ENCODE peak calls at places on chromosomes 12 and 14, in ten cellular contexts. P is left ventricle myocardium inferior; Q is CD4-positive, CD25-positive, alpha-beta regulatory T cell; W is NT2/D1; I is ovary; B is naive thymus-derived CD4-positive, alpha-beta T cell; V is SJSA1; S is uterus; N is lower lobe of right lung; G is WERI-Rb-1. T is an unnamed sample. For H3K36me3, the result is how much of the 10 kb centered on the place peaks cover.

GRCh38 chr12:47942327-47943230 is 20.8 kb upstream of the TMEM106C start:
- DNase-seq in P (no peak), Q (peak), W (peak), I (peak), B (no peak), V (no peak), S (no peak), N (no peak), G (peak), T (peak)

GRCh38 chr14:28756896-28757570 is 9.6 kb upstream of the FOXG1 start:
- DNase-seq in P (no peak), Q (no peak), W (no peak), I (no peak), B (no peak), V (no peak), S (no peak), N (no peak), G (peak), T (peak)

GRCh38 chr14:102490456-102490855 is 19.1 kb downstream of the ANKRD9 start:
- DNase-seq in P (no peak), Q (no peak), W (no peak), I (no peak), B (no peak), V (no peak), S (no peak), N (no peak), G (no peak), T (peak)

GRCh38 chr12:74415633-74416032 is 122.0 kb upstream of the ATXN7L3B start:
- DNase-seq in P (no peak), Q (no peak), W (peak), I (no peak), B (no peak), V (no peak), S (no peak), N (no peak), G (no peak), T (no peak)

GRCh38 chr12:102735104-102735503 is 181.9 kb downstream of the PAH start:
- DNase-seq in P (no peak), Q (no peak), W (no peak), I (no peak), B (no peak), V (no peak), S (no peak), N (no peak), G (no peak), T (no peak)

GRCh38 chr14:21991130-21991529 is 317.5 kb upstream of the OR4E1 start:
- DNase-seq in P (no peak), Q (no peak), W (no peak), I (no peak), B (no peak), V (no peak), S (no peak), N (no peak), G (no peak), T (no peak)

GRCh38 chr12:43255642-43256041 is 296.4 kb downstream of the ADAMTS20 start:
- DNase-seq in P (no peak), Q (no peak), W (no peak), I (no peak), B (no peak), V (no peak), S (no peak), N (no peak), G (no peak), T (no peak)

GRCh38 chr12:59834659-59835474 is 239.0 kb downstream of the SLC16A7 start:
- DNase-seq in P (no peak), Q (no peak), W (peak), I (no peak), B (no peak), V (no peak), S (no peak), N (no peak), G (no peak), T (peak)

GRCh38 chr12:15404485-15404884 is 82.2 kb downstream of the PTPRO start:
- DNase-seq in P (no peak), Q (no peak), W (no peak), I (no peak), B (no peak), V (no peak), S (no peak), N (no peak), G (no peak), T (no peak)

GRCh38 chr12:46389130-46389616 is 16.6 kb upstream of the SLC38A2 start:
- DNase-seq in P (no peak), Q (no peak), W (no peak), I (no peak), B (no peak), V (no peak), S (no peak), N (no peak), G (no peak), T (no peak)

GRCh38 chr12:14892726-14893442 is 7.2 kb upstream of the MGP start:
- DNase-seq in P (no peak), Q (no peak), W (no peak), I (peak), B (no peak), V (no peak), S (peak), N (no peak), G (peak), T (no peak)

GRCh38 chr12:93766802-93767523 is 89.8 kb downstream of the CRADD start:
- DNase-seq in P (no peak), Q (peak), W (no peak), I (no peak), B (no peak), V (no peak), S (peak), N (no peak), G (no peak), T (peak)

GRCh38 chr14:105854600-105855245 is 328.3 kb downstream of the TMEM121 start:
- DNase-seq in P (peak), Q (no peak), W (no peak), I (no peak), B (no peak), V (peak), S (no peak), N (peak), G (no peak), T (peak)

GRCh38 chr12:26196424-26196722 is 1.0 kb downstream of the SSPN start:
- DNase-seq in P (no peak), Q (no peak), W (no peak), I (no peak), B (no peak), V (no peak), S (no peak), N (no peak), G (no peak), T (no peak)

GRCh38 chr14:91373591-91374245 is 43.9 kb downstream of the CCDC88C start:
- DNase-seq in P (no peak), Q (peak), W (no peak), I (no peak), B (no peak), V (no peak), S (no peak), N (no peak), G (no peak), T (no peak)

GRCh38 chr14:68011629-68012028 is 192.1 kb downstream of the RAD51B start:
- DNase-seq in P (no peak), Q (no peak), W (no peak), I (no peak), B (no peak), V (no peak), S (no peak), N (no peak), G (no peak), T (no peak)

GRCh38 chr14:24363401-24363800 is 4.6 kb upstream of the NFATC4 start:
- DNase-seq in P (no peak), Q (no peak), W (no peak), I (no peak), B (no peak), V (no peak), S (no peak), N (no peak), G (no peak), T (no peak)

GRCh38 chr12:33589609-33590114 is 150.0 kb upstream of the SYT10 start:
- DNase-seq in P (no peak), Q (no peak), W (peak), I (no peak), B (no peak), V (no peak), S (no peak), N (no peak), G (no peak), T (no peak)

GRCh38 chr12:33588082-33588712 is 148.6 kb upstream of the SYT10 start:
- DNase-seq in P (no peak), Q (no peak), W (peak), I (no peak), B (no peak), V (peak), S (no peak), N (no peak), G (no peak), T (no peak)

GRCh38 chr12:33581613-33582122 is 142.0 kb upstream of the SYT10 start:
- DNase-seq in P (no peak), Q (no peak), W (no peak), I (no peak), B (no peak), V (no peak), S (no peak), N (no peak), G (no peak), T (no peak)

GRCh38 chr12:33588725-33589405 is 149.2 kb upstream of the SYT10 start:
- DNase-seq in P (no peak), Q (no peak), W (no peak), I (no peak), B (no peak), V (no peak), S (no peak), N (no peak), G (no peak), T (no peak)

DNA sequence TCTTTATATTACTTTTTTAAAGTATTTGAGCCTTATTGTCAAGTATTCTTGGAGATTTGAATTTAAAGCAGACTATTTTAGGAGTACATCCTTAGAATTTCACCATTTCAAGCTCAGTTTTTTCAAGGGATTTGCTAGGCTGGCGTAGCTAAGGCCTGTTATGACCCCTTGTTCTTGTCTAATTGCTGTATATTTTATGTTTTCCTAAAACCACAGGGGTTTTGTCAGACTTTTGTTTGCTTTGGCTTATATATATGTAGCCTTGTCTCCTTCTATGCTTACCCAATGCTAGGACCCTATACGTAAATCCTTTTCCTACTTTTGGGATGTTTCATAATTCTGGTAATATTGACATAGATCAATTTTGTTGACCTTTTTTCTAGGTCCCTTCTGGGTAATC is 147.0 kb upstream of the SYT10 start:
- DNase-seq in P (no peak), Q (no peak), W (no peak), I (no peak), B (no peak), V (no peak), S (no peak), N (no peak), G (no peak), T (no peak)
- H3K36me3 ChIP-seq in P (under half), Q (under half), W (under half), I (under half), B (under half), V (under half), S (under half), N (under half), G (under half), T (under half)

GRCh38 chr12:119964123-119964522 is 24.9 kb upstream of the BICDL1 start:
- DNase-seq in P (no peak), Q (no peak), W (no peak), I (no peak), B (no peak), V (no peak), S (no peak), N (no peak), G (no peak), T (no peak)
- H3K36me3 ChIP-seq in P (under half), Q (under half), W (under half), I (under half), B (under half), V (under half), S (under half), N (under half), G (under half), T (under half)

GRCh38 chr12:64494998-64495729 is 43.2 kb downstream of the TBK1 start:
- DNase-seq in P (no peak), Q (no peak), W (no peak), I (no peak), B (no peak), V (no peak), S (no peak), N (no peak), G (no peak), T (no peak)

GRCh38 chr12:64497903-64498302 is 46.0 kb downstream of the TBK1 start:
- DNase-seq in P (no peak), Q (no peak), W (no peak), I (no peak), B (no peak), V (no peak), S (no peak), N (no peak), G (no peak), T (no peak)

GRCh38 chr12:64497484-64497883 is 45.6 kb downstream of the TBK1 start:
- DNase-seq in P (no peak), Q (no peak), W (no peak), I (no peak), B (no peak), V (no peak), S (no peak), N (no peak), G (no peak), T (no peak)

GRCh38 chr12:64491718-64492117 is 39.8 kb downstream of the TBK1 start:
- DNase-seq in P (no peak), Q (no peak), W (no peak), I (no peak), B (no peak), V (no peak), S (no peak), N (no peak), G (no peak), T (no peak)

GRCh38 chr12:64496839-64497400 is 45.0 kb downstream of the TBK1 start:
- DNase-seq in P (no peak), Q (no peak), W (no peak), I (no peak), B (no peak), V (no peak), S (no peak), N (no peak), G (no peak), T (no peak)
- H3K36me3 ChIP-seq in P (half or more), Q (under half), W (half or more), I (under half), B (under half), V (half or more), S (under half), N (half or more), G (under half), T (under half)

GRCh38 chr12:52615912-52616311 is 2.4 kb downstream of the KRT73 start:
- DNase-seq in P (no peak), Q (no peak), W (no peak), I (no peak), B (no peak), V (no peak), S (no peak), N (no peak), G (no peak), T (no peak)
- H3K36me3 ChIP-seq in P (under half), Q (under half), W (under half), I (under half), B (under half), V (under half), S (under half), N (under half), G (under half), T (under half)

DNA sequence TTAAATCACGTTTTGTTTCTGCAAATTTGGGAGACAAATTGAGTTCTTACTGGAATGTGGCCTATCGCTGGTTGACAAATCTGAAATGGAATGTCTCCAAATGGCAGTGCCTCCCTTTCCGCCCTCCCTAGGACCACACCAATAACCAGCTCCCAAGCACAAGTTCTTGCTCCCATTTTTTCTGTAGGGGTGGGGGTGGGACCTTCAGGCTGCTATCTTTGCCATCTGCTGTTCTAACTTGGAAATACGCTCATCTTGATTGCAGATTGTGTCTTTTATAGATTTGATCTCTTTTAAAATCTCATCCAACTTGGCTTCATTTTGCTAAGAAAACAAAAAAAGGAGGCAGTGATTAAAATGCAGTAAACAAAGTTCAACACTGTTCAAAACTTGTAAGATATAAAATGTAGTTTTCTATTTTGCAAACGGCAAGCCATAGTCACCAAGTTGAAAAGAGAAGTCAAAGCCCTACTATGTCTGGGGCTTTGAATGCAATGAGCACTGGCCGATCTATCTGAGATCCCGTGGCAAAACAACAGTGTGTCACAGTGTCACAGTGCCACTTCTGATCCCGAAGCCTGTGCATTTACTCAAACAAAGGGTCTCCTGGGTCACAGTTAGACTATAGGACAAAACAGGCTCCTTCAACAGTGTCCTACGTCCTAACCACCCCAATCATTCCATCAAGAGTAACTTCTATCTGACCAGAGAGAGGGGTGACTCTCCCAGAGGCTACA is 13.7 kb upstream of the SELPLG start:
- DNase-seq in P (no peak), Q (no peak), W (no peak), I (no peak), B (no peak), V (peak), S (no peak), N (no peak), G (no peak), T (peak)
- H3K36me3 ChIP-seq in P (half or more), Q (under half), W (half or more), I (under half), B (under half), V (under half), S (under half), N (half or more), G (half or more), T (under half)

GRCh38 chr14:89407856-89408255 is 9.2 kb downstream of the FOXN3 start:
- DNase-seq in P (no peak), Q (no peak), W (no peak), I (no peak), B (no peak), V (no peak), S (no peak), N (no peak), G (no peak), T (no peak)

GRCh38 chr14:89406941-89407340 is 10.1 kb downstream of the FOXN3 start:
- DNase-seq in P (no peak), Q (no peak), W (no peak), I (no peak), B (no peak), V (no peak), S (no peak), N (no peak), G (no peak), T (no peak)

GRCh38 chr14:89409961-89410360 is 7.1 kb downstream of the FOXN3 start:
- DNase-seq in P (no peak), Q (no peak), W (no peak), I (no peak), B (no peak), V (no peak), S (no peak), N (no peak), G (no peak), T (no peak)

GRCh38 chr14:89411976-89412375 is 5.1 kb downstream of the FOXN3 start:
- DNase-seq in P (no peak), Q (no peak), W (no peak), I (no peak), B (no peak), V (no peak), S (no peak), N (no peak), G (no peak), T (no peak)

DNA sequence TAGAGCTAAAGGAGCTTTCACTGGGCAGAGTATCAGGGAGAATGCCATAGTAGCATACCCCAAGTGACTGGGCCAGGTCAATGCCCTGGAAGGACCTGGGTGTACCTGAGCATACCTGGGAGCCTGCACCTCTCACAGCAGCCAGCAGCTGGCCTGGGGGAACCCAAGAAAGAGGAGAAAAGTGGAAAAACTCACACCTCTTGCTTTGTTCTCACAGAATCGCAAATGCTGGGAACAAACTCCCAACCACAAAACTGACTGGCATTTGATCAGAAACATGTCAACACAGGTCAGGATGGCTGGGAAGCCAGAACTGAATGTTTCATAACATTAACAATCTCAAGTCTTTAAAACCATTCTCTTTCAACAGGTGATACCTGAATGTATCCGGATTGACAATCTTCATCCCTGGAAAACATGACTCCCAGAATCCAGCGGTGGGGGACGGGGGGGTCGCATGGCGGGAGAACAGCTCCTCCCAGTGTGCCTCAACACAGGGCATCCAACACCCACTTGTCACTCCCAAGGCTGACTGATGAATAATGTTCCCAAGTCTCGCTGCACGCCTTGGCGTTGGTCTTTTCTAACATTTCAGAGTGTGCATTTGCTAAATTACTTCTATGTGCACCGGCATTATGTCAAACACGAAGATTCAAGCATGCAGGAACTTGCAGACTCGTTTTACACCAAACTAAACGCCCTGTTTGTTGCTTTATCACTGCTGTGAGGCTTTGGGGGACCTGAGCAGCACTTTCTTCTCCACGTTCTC is 7.9 kb downstream of the FOXN3 start:
- DNase-seq in P (no peak), Q (no peak), W (no peak), I (no peak), B (no peak), V (no peak), S (no peak), N (no peak), G (no peak), T (no peak)
- H3K36me3 ChIP-seq in P (under half), Q (under half), W (under half), I (under half), B (under half), V (under half), S (under half), N (under half), G (under half), T (under half)

GRCh38 chr12:122503783-122504590 is 3.3 kb upstream of the ZCCHC8 start:
- DNase-seq in P (no peak), Q (no peak), W (no peak), I (no peak), B (no peak), V (no peak), S (no peak), N (no peak), G (no peak), T (no peak)

GRCh38 chr12:122503147-122503751 is 2.5 kb upstream of the ZCCHC8 start:
- DNase-seq in P (no peak), Q (no peak), W (no peak), I (no peak), B (no peak), V (no peak), S (no peak), N (no peak), G (no peak), T (no peak)

GRCh38 chr12:122508163-122508562 is 7.4 kb upstream of the ZCCHC8 start:
- DNase-seq in P (no peak), Q (no peak), W (no peak), I (no peak), B (no peak), V (no peak), S (no peak), N (no peak), G (no peak), T (no peak)

GRCh38 chr12:122505419-122506051 is 4.8 kb upstream of the ZCCHC8 start:
- DNase-seq in P (no peak), Q (no peak), W (no peak), I (no peak), B (no peak), V (no peak), S (no peak), N (no peak), G (no peak), T (no peak)

GRCh38 chr12:122506393-122506938 is 5.7 kb upstream of the ZCCHC8 start:
- DNase-seq in P (no peak), Q (no peak), W (no peak), I (no peak), B (no peak), V (no peak), S (no peak), N (no peak), G (no peak), T (no peak)
- H3K36me3 ChIP-seq in P (half or more), Q (half or more), W (half or more), I (under half), B (half or more), V (half or more), S (under half), N (half or more), G (half or more), T (under half)

T was measured in H7.